ENCODE peak calls at places on chromosomes 2 and 18, in nine cellular contexts. One of them, this sample, is unnamed.

GRCh38 chr2:211756266-211756665 is 782.3 kb downstream of the ERBB4 start:
- DNase-seq in body of pancreas: no peak
- DNase-seq in GM13976: no peak
- DNase-seq in mesothelial cell of epicardium: no peak
- DNase-seq in HFFc6: no peak
- DNase-seq in omental fat pad: no peak
- DNase-seq in ovary: no peak
- DNase-seq in fibroblast of mammary gland: no peak
- DNase-seq in astrocyte of the spinal cord: no peak
- DNase-seq in this sample: no peak

GRCh38 chr2:33011941-33012340 is 65.2 kb downstream of the LTBP1 start:
- DNase-seq in fibroblast of mammary gland: no peak
- DNase-seq in GM13976: no peak
- DNase-seq in ovary: no peak
- DNase-seq in omental fat pad: no peak
- DNase-seq in HFFc6: no peak
- DNase-seq in astrocyte of the spinal cord: peak
- DNase-seq in body of pancreas: no peak
- DNase-seq in mesothelial cell of epicardium: no peak
- DNase-seq in this sample: no peak

GRCh38 chr18:8946046-8946838 is 156.3 kb upstream of the NDUFV2 start:
- DNase-seq in omental fat pad: no peak
- DNase-seq in astrocyte of the spinal cord: peak
- DNase-seq in body of pancreas: no peak
- DNase-seq in fibroblast of mammary gland: peak
- DNase-seq in mesothelial cell of epicardium: no peak
- DNase-seq in ovary: no peak
- DNase-seq in GM13976: no peak
- DNase-seq in HFFc6: peak
- DNase-seq in this sample: no peak

GRCh38 chr2:101047075-101047766 is 45.1 kb downstream of the RPL31 start:
- DNase-seq in omental fat pad: no peak
- DNase-seq in fibroblast of mammary gland: peak
- DNase-seq in astrocyte of the spinal cord: peak
- DNase-seq in mesothelial cell of epicardium: no peak
- DNase-seq in GM13976: no peak
- DNase-seq in body of pancreas: peak
- DNase-seq in ovary: no peak
- DNase-seq in HFFc6: no peak
- DNase-seq in this sample: peak

GRCh38 chr2:201406077-201406662 is 45.1 kb downstream of the TRAK2 start:
- DNase-seq in omental fat pad: no peak
- DNase-seq in fibroblast of mammary gland: peak
- DNase-seq in body of pancreas: peak
- DNase-seq in HFFc6: peak
- DNase-seq in astrocyte of the spinal cord: peak
- DNase-seq in GM13976: no peak
- DNase-seq in ovary: no peak
- DNase-seq in mesothelial cell of epicardium: no peak
- DNase-seq in this sample: no peak

GRCh38 chr2:217691920-217692666 is 310.7 kb downstream of the TNS1 start:
- DNase-seq in omental fat pad: no peak
- DNase-seq in mesothelial cell of epicardium: no peak
- DNase-seq in ovary: no peak
- DNase-seq in fibroblast of mammary gland: peak
- DNase-seq in HFFc6: peak
- DNase-seq in GM13976: no peak
- DNase-seq in astrocyte of the spinal cord: peak
- DNase-seq in body of pancreas: peak
- DNase-seq in this sample: no peak

GRCh38 chr2:111653103-111653624 is 230.8 kb downstream of the ANAPC1 start:
- DNase-seq in GM13976: no peak
- DNase-seq in ovary: no peak
- DNase-seq in mesothelial cell of epicardium: no peak
- DNase-seq in fibroblast of mammary gland: no peak
- DNase-seq in omental fat pad: no peak
- DNase-seq in body of pancreas: no peak
- DNase-seq in HFFc6: no peak
- DNase-seq in astrocyte of the spinal cord: no peak
- DNase-seq in this sample: no peak

GRCh38 chr2:9238927-9239326 is 32.3 kb downstream of the ASAP2 start:
- DNase-seq in mesothelial cell of epicardium: no peak
- DNase-seq in omental fat pad: no peak
- DNase-seq in astrocyte of the spinal cord: no peak
- DNase-seq in body of pancreas: no peak
- DNase-seq in fibroblast of mammary gland: no peak
- DNase-seq in ovary: no peak
- DNase-seq in GM13976: no peak
- DNase-seq in HFFc6: no peak
- DNase-seq in this sample: no peak

GRCh38 chr18:55422456-55423185 is 165.4 kb downstream of the TCF4 start:
- DNase-seq in HFFc6: peak
- DNase-seq in astrocyte of the spinal cord: peak
- DNase-seq in body of pancreas: no peak
- DNase-seq in mesothelial cell of epicardium: no peak
- DNase-seq in ovary: peak
- DNase-seq in omental fat pad: no peak
- DNase-seq in fibroblast of mammary gland: peak
- DNase-seq in GM13976: no peak
- DNase-seq in this sample: no peak

GRCh38 chr18:6819332-6819731 is 89.8 kb downstream of the ARHGAP28 start:
- DNase-seq in astrocyte of the spinal cord: no peak
- DNase-seq in HFFc6: no peak
- DNase-seq in ovary: no peak
- DNase-seq in omental fat pad: no peak
- DNase-seq in GM13976: no peak
- DNase-seq in mesothelial cell of epicardium: no peak
- DNase-seq in fibroblast of mammary gland: no peak
- DNase-seq in body of pancreas: no peak
- DNase-seq in this sample: no peak

GRCh38 chr2:222912117-222912516 is 51.3 kb downstream of the ACSL3 start:
- DNase-seq in fibroblast of mammary gland: peak
- DNase-seq in HFFc6: no peak
- DNase-seq in astrocyte of the spinal cord: no peak
- DNase-seq in ovary: no peak
- DNase-seq in GM13976: peak
- DNase-seq in mesothelial cell of epicardium: no peak
- DNase-seq in omental fat pad: no peak
- DNase-seq in body of pancreas: peak
- DNase-seq in this sample: no peak

DNA sequence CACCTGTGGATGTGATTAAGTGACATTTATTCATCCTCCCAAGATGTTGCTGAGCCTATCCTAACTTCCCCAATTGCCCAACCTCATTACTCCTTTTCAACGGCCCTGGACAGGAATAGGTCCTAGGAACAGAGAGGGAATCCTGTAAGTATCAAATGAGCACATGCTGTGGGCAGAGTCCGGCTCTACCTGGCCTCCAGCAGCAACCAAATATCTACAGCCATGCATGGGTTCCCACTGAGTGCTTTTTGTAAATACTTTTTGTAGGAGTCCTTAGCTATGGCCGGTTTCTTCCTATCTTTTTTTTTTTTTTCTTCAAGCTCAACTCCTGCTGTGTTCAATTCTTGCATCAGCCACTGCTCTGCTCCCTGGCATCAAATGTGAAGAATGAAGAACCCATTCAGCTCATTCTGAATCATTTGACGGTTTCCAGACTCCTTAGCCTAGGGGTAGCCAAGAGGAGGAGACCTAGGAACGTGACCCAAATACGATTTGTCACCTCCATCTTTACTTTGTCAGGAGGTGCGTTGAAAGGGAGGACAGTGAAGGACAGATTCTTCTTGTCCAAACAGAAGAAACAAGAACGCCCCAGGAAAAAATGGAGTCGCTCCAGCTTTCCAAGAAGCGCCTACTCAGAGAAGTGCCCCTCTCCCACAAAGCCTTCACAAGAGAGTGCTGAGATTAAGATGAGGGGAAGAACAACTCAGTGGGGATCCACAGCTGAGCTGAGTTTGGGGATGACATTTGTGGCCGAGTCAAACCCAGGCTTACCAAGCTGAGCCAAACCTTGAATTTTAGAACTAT is 46.7 kb upstream of the LCLAT1 start:
- DNase-seq in GM13976: no peak
- DNase-seq in mesothelial cell of epicardium: no peak
- DNase-seq in HFFc6: no peak
- DNase-seq in body of pancreas: no peak
- DNase-seq in fibroblast of mammary gland: no peak
- DNase-seq in astrocyte of the spinal cord: no peak
- DNase-seq in omental fat pad: no peak
- DNase-seq in ovary: no peak
- DNase-seq in this sample: no peak
- TF ChIP-seq CTCF in GM13976: no peak
- TF ChIP-seq CTCF in mesothelial cell of epicardium: no peak
- TF ChIP-seq CTCF in HFFc6: no peak
- TF ChIP-seq CTCF in body of pancreas: no peak
- TF ChIP-seq CTCF in fibroblast of mammary gland: no peak
- TF ChIP-seq CTCF in astrocyte of the spinal cord: no peak
- TF ChIP-seq CTCF in omental fat pad: no peak
- TF ChIP-seq CTCF in ovary: no peak
- TF ChIP-seq CTCF in this sample: no peak

GRCh38 chr18:79355433-79356335 is 40.0 kb upstream of the NFATC1 start:
- DNase-seq in mesothelial cell of epicardium: no peak
- DNase-seq in body of pancreas: no peak
- DNase-seq in fibroblast of mammary gland: no peak
- DNase-seq in omental fat pad: no peak
- DNase-seq in ovary: no peak
- DNase-seq in GM13976: no peak
- DNase-seq in HFFc6: no peak
- DNase-seq in astrocyte of the spinal cord: no peak
- DNase-seq in this sample: no peak

GRCh38 chr18:79356435-79356834 is 39.3 kb upstream of the NFATC1 start:
- DNase-seq in ovary: no peak
- DNase-seq in fibroblast of mammary gland: no peak
- DNase-seq in omental fat pad: no peak
- DNase-seq in HFFc6: no peak
- DNase-seq in body of pancreas: no peak
- DNase-seq in astrocyte of the spinal cord: no peak
- DNase-seq in GM13976: no peak
- DNase-seq in mesothelial cell of epicardium: no peak
- DNase-seq in this sample: no peak

GRCh38 chr18:79354350-79354749 is 41.4 kb upstream of the NFATC1 start:
- DNase-seq in fibroblast of mammary gland: peak
- DNase-seq in astrocyte of the spinal cord: no peak
- DNase-seq in ovary: no peak
- DNase-seq in HFFc6: no peak
- DNase-seq in GM13976: no peak
- DNase-seq in omental fat pad: no peak
- DNase-seq in mesothelial cell of epicardium: no peak
- DNase-seq in body of pancreas: no peak
- DNase-seq in this sample: no peak

GRCh38 chr18:79352432-79352831 is 43.3 kb upstream of the NFATC1 start:
- DNase-seq in body of pancreas: no peak
- DNase-seq in omental fat pad: no peak
- DNase-seq in GM13976: no peak
- DNase-seq in mesothelial cell of epicardium: no peak
- DNase-seq in HFFc6: no peak
- DNase-seq in fibroblast of mammary gland: no peak
- DNase-seq in ovary: no peak
- DNase-seq in astrocyte of the spinal cord: no peak
- DNase-seq in this sample: no peak

GRCh38 chr18:79353238-79353637 is 42.5 kb upstream of the NFATC1 start:
- DNase-seq in ovary: no peak
- DNase-seq in astrocyte of the spinal cord: no peak
- DNase-seq in mesothelial cell of epicardium: no peak
- DNase-seq in fibroblast of mammary gland: no peak
- DNase-seq in HFFc6: no peak
- DNase-seq in omental fat pad: no peak
- DNase-seq in GM13976: no peak
- DNase-seq in body of pancreas: no peak
- DNase-seq in this sample: no peak
- TF ChIP-seq CTCF in ovary: no peak
- TF ChIP-seq CTCF in astrocyte of the spinal cord: peak
- TF ChIP-seq CTCF in mesothelial cell of epicardium: no peak
- TF ChIP-seq CTCF in fibroblast of mammary gland: no peak
- TF ChIP-seq CTCF in HFFc6: peak
- TF ChIP-seq CTCF in omental fat pad: no peak
- TF ChIP-seq CTCF in GM13976: no peak
- TF ChIP-seq CTCF in body of pancreas: no peak
- TF ChIP-seq CTCF in this sample: no peak

DNA sequence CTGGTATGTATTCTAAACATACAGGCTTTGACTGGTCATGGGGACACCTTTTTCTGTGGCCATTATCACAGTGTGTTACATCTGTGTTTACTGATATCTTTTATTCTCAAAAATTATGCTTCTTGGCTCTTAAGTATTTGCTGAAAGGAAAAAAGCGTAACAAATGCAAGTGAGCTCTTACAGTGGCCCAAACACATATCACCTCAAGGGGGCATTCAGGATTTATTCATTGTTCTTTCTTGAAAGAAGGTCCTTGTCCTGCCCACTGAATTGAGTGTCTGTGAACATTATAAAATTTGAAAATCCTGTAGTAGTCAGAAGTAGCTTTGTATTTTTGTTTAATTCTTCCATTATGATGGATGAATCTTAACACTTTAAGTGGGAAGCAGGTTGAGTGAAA is 454.5 kb downstream of the XIRP2 start:
- DNase-seq in omental fat pad: no peak
- DNase-seq in GM13976: no peak
- DNase-seq in ovary: no peak
- DNase-seq in astrocyte of the spinal cord: peak
- DNase-seq in HFFc6: no peak
- DNase-seq in mesothelial cell of epicardium: no peak
- DNase-seq in fibroblast of mammary gland: peak
- DNase-seq in body of pancreas: no peak
- DNase-seq in this sample: no peak
- TF ChIP-seq CTCF in omental fat pad: no peak
- TF ChIP-seq CTCF in GM13976: no peak
- TF ChIP-seq CTCF in ovary: no peak
- TF ChIP-seq CTCF in astrocyte of the spinal cord: peak
- TF ChIP-seq CTCF in HFFc6: no peak
- TF ChIP-seq CTCF in mesothelial cell of epicardium: no peak
- TF ChIP-seq CTCF in fibroblast of mammary gland: peak
- TF ChIP-seq CTCF in body of pancreas: peak
- TF ChIP-seq CTCF in this sample: peak

DNA sequence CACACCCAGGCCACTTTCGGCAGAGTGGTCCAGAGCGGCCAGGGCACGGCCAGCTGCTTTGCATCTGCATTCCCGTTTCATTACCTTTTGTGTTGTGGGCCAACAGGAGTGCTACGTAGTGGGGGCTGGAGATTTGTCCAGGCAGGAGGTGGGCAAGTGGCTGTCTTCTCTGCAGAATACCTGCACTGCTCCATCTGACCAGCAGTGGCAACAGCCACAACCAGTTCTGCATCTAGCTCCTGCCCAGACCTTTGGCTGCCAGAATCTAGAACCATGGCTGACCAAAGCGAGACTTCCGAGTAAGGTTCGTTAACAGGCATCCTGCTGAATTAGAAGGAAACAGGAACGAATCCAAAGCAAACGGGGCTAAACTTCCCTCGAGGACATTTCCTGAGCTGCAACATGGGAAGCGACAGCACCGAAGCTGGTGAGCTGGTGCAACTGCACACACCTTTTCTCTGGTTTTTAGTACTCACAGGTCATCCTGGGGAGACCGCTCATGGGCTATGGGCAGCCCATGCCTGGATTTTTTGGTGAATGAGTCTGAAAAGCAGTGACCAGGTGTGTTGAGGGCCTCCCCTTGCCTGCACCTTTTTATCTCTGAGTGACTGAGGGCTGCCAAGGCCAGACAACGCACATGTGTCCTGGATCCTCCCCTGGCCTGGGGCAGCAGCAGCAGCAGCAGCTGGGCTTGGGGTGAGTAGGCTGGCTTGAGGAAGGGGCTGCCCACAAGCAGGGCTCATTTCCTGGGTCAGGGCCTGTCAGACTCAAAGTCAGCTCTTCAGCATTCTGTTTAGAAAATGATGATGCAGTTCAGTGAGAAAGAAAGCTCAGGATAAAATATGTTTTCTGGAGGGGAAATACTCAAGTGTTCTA is 10.6 kb downstream of the GDF7 start:
- DNase-seq in ovary: no peak
- DNase-seq in fibroblast of mammary gland: no peak
- DNase-seq in mesothelial cell of epicardium: no peak
- DNase-seq in omental fat pad: no peak
- DNase-seq in body of pancreas: no peak
- DNase-seq in astrocyte of the spinal cord: no peak
- DNase-seq in HFFc6: no peak
- DNase-seq in GM13976: peak
- DNase-seq in this sample: no peak
- TF ChIP-seq CTCF in ovary: no peak
- TF ChIP-seq CTCF in fibroblast of mammary gland: no peak
- TF ChIP-seq CTCF in mesothelial cell of epicardium: peak
- TF ChIP-seq CTCF in omental fat pad: no peak
- TF ChIP-seq CTCF in body of pancreas: no peak
- TF ChIP-seq CTCF in astrocyte of the spinal cord: peak
- TF ChIP-seq CTCF in HFFc6: peak
- TF ChIP-seq CTCF in GM13976: no peak
- TF ChIP-seq CTCF in this sample: no peak

This sample was measured in osteocyte.